ENCODE peak calls at places on chromosomes 2 and 18, in six cellular contexts. A is mucosa of descending colon, K is fibroblast of the conjunctiva, B is body of pancreas, Y is EL, F is HTR-8/SVneo. V is an unnamed sample.

GRCh38 chr18:77129150-77129551 is 3.4 kb downstream of the MBP start:
- DNase-seq in A (no peak), K (no peak), B (no peak), Y (peak), F (no peak), V (no peak)

GRCh38 chr2:214076527-214076926 is 334.3 kb upstream of the VWC2L start:
- DNase-seq in A (no peak), K (no peak), B (no peak), Y (peak), F (no peak), V (no peak)

GRCh38 chr2:20421336-20421987 is 25.4 kb upstream of the RHOB start:
- DNase-seq in A (no peak), K (no peak), B (peak), Y (no peak), F (no peak), V (no peak)

GRCh38 chr2:23530121-23530908 is 145.3 kb downstream of the KLHL29 start:
- DNase-seq in A (no peak), K (no peak), B (no peak), Y (no peak), F (no peak), V (no peak)

GRCh38 chr2:64792310-64792709 is 138.6 kb upstream of the SERTAD2 start:
- DNase-seq in A (no peak), K (no peak), B (no peak), Y (no peak), F (no peak), V (no peak)

GRCh38 chr18:74459877-74460276 is 2.8 kb upstream of the DIPK1C start:
- DNase-seq in A (no peak), K (no peak), B (no peak), Y (no peak), F (no peak), V (no peak)

GRCh38 chr2:239129147-239129896 is 271.5 kb downstream of the HDAC4 start:
- DNase-seq in A (no peak), K (no peak), B (no peak), Y (peak), F (no peak), V (no peak)

GRCh38 chr2:214465386-214466146 is 54.7 kb downstream of the VWC2L start:
- DNase-seq in A (no peak), K (peak), B (no peak), Y (peak), F (peak), V (no peak)

GRCh38 chr2:209495855-209496585 is 72.2 kb downstream of the MAP2 start:
- DNase-seq in A (no peak), K (peak), B (peak), Y (peak), F (peak), V (peak)

GRCh38 chr2:98664323-98664722 is 55.9 kb downstream of the UNC50 start:
- DNase-seq in A (peak), K (no peak), B (no peak), Y (no peak), F (no peak), V (no peak)

GRCh38 chr18:77271720-77272481 is 22.3 kb downstream of the GALR1 start:
- DNase-seq in A (no peak), K (peak), B (no peak), Y (no peak), F (no peak), V (no peak)

GRCh38 chr2:240459401-240460242 is 24.2 kb downstream of the GPC1 start:
- DNase-seq in A (no peak), K (no peak), B (no peak), Y (no peak), F (no peak), V (peak)

GRCh38 chr2:128160616-128161275 is 69.7 kb downstream of the UGGT1 start:
- DNase-seq in A (no peak), K (no peak), B (no peak), Y (no peak), F (no peak), V (no peak)

GRCh38 chr2:79124907-79125720 is 4.8 kb downstream of the REG1A start:
- DNase-seq in A (no peak), K (no peak), B (peak), Y (no peak), F (no peak), V (no peak)

GRCh38 chr2:66938471-66938967 is 458.6 kb upstream of the ETAA1 start:
- DNase-seq in A (no peak), K (no peak), B (no peak), Y (no peak), F (no peak), V (no peak)

GRCh38 chr18:58269931-58270330 is 225.9 kb downstream of the NEDD4L start:
- DNase-seq in A (no peak), K (no peak), B (peak), Y (no peak), F (no peak), V (no peak)

GRCh38 chr2:104872866-104873688 is 19.2 kb downstream of the POU3F3 start:
- DNase-seq in A (peak), K (peak), B (peak), Y (peak), F (peak), V (no peak)

GRCh38 chr2:213036836-213037235 is 114.6 kb downstream of the IKZF2 start:
- DNase-seq in A (no peak), K (no peak), B (no peak), Y (peak), F (no peak), V (no peak)

GRCh38 chr2:242060212-242060835 is 190.8 kb downstream of the RTP5 start:
- DNase-seq in A (peak), K (peak), B (no peak), Y (peak), F (no peak), V (no peak)

GRCh38 chr18:12401881-12402280 is 5.8 kb upstream of the PRELID3A start:
- DNase-seq in A (no peak), K (no peak), B (no peak), Y (no peak), F (no peak), V (no peak)

GRCh38 chr18:50162486-50163304 is 32.3 kb downstream of the MYO5B start:
- DNase-seq in A (no peak), K (no peak), B (no peak), Y (no peak), F (no peak), V (no peak)

GRCh38 chr18:68713131-68713530 is 1.8 kb downstream of the TMX3 start:
- DNase-seq in A (no peak), K (no peak), B (no peak), Y (no peak), F (no peak), V (no peak)

GRCh38 chr2:127634066-127634617 is 11.8 kb upstream of the GPR17 start:
- DNase-seq in A (no peak), K (no peak), B (no peak), Y (no peak), F (no peak), V (no peak)

GRCh38 chr18:41905786-41906527 is 49.1 kb upstream of the PIK3C3 start:
- DNase-seq in A (no peak), K (no peak), B (no peak), Y (peak), F (no peak), V (no peak)

GRCh38 chr2:25587361-25587760 is 86.0 kb downstream of the DTNB start:
- DNase-seq in A (no peak), K (no peak), B (no peak), Y (peak), F (no peak), V (no peak)

GRCh38 chr2:234081970-234082822 is 31.7 kb downstream of the SPP2 start:
- DNase-seq in A (peak), K (no peak), B (peak), Y (no peak), F (no peak), V (no peak)